ENCODE peak calls at places on chromosomes 2 and 18, in four cellular contexts. F is K562, V is A549, P is HepG2. O is an unnamed sample.

GRCh38 chr18:41932899-41933298 is 22.1 kb upstream of the PIK3C3 start:
- DNase-seq in F (no peak), V (no peak), P (no peak), O (no peak)

GRCh38 chr2:166653185-166653813 is 159.2 kb upstream of the SCN7A start:
- DNase-seq in F (no peak), V (no peak), P (peak; percentile 6), O (no peak)

GRCh38 chr2:112242384-112242783 is 12.5 kb downstream of the ZC3H8 start:
- DNase-seq in F (no peak), V (no peak), P (no peak), O (no peak)

GRCh38 chr2:135773917-135774316 is 32.3 kb downstream of the UBXN4 start:
- DNase-seq in F (no peak), V (no peak), P (no peak), O (no peak)

GRCh38 chr2:167140767-167141166 is 252.5 kb downstream of the XIRP2 start:
- DNase-seq in F (no peak), V (no peak), P (peak; percentile 62), O (no peak)

GRCh38 chr2:234269769-234270204 is 219.3 kb downstream of the SPP2 start:
- DNase-seq in F (no peak), V (no peak), P (no peak), O (no peak)

GRCh38 chr18:3885209-3885792 is 435.3 kb downstream of the TGIF1 start:
- DNase-seq in F (peak; percentile 25), V (peak; percentile 44), P (peak; percentile 27), O (no peak)

GRCh38 chr2:158006961-158007664 is 94.6 kb upstream of the UPP2 start:
- DNase-seq in F (peak; percentile 26), V (no peak), P (no peak), O (peak; percentile 32)

GRCh38 chr2:119062652-119063051 is 95.9 kb downstream of the C1QL2 start:
- DNase-seq in F (no peak), V (no peak), P (no peak), O (no peak)

GRCh38 chr2:29782087-29782486 is 139.3 kb downstream of the ALK start:
- DNase-seq in F (no peak), V (no peak), P (no peak), O (no peak)

GRCh38 chr18:42030586-42031182 is 75.7 kb downstream of the PIK3C3 start:
- DNase-seq in F (peak; percentile 11), V (peak; percentile 24), P (peak; percentile 16), O (peak; percentile 51)

GRCh38 chr2:68438455-68439303 is 28.4 kb downstream of the FBXO48 start:
- DNase-seq in F (no peak), V (no peak), P (no peak), O (no peak)

GRCh38 chr2:169909376-169909775 is 82.1 kb downstream of the UBR3 start:
- DNase-seq in F (no peak), V (no peak), P (no peak), O (no peak)

GRCh38 chr2:16655457-16655837 is 10.2 kb downstream of the CYRIA start:
- DNase-seq in F (no peak), V (no peak), P (no peak), O (no peak)

GRCh38 chr2:16656087-16656486 is 9.5 kb downstream of the CYRIA start:
- DNase-seq in F (no peak), V (no peak), P (no peak), O (no peak)

GRCh38 chr2:16654775-16655456 is 10.7 kb downstream of the CYRIA start:
- DNase-seq in F (no peak), V (no peak), P (no peak), O (no peak)

GRCh38 chr2:16658082-16658481 is 7.6 kb downstream of the CYRIA start:
- DNase-seq in F (no peak), V (no peak), P (no peak), O (no peak)

GRCh38 chr2:16656784-16657391 is 8.7 kb downstream of the CYRIA start:
- DNase-seq in F (no peak), V (no peak), P (no peak), O (no peak)
- TF ChIP-seq NR3C1 in F (no peak), V (no peak), P (no peak), O (no peak)

GRCh38 chr2:20236496-20236895 is 11.6 kb upstream of the SDC1 start:
- DNase-seq in F (no peak), V (no peak), P (no peak), O (no peak)

GRCh38 chr2:20232837-20233207 is 7.9 kb upstream of the SDC1 start:
- DNase-seq in F (no peak), V (no peak), P (no peak), O (no peak)

GRCh38 chr2:20231159-20231558 is 6.2 kb upstream of the SDC1 start:
- DNase-seq in F (no peak), V (no peak), P (no peak), O (no peak)

GRCh38 chr2:20231632-20232031 is 6.7 kb upstream of the SDC1 start:
- DNase-seq in F (no peak), V (peak; percentile 65), P (peak; percentile 46), O (peak; percentile 37)

DNA sequence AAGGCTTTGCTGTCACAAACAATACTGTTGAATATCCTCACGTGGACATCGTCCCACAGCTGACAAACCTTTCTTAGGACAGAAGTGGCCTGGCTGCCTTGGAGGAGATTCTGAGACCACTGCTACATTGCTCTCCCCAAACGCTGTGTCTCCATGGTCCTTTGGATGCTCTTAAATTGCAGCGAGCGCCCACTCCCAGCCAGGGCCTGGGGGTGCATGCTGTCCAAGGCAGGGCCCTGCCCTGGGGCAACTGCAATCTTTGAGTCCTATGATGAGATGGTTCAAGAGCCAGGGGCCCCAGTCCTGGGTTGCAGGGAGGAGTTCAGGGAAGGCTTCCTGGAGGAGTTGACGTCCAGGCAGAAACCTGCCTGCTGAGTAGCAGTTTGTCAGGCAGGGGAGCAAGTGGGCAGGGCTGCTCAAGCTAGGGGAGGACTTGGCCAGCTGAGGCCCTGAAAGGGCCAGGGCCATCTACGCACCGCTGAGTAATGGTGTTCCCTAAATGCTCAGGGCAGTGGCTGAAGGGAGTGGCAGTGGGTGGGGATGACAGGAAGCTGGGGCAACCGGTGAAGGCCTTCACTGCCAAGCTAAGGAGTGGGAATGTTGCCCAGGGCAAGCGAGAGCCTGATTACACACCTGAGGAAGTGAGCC is 10.8 kb upstream of the SDC1 start:
- DNase-seq in F (no peak), V (no peak), P (no peak), O (no peak)
- TF ChIP-seq ESRRA in F (no peak), V (no peak), P (no peak), O (no peak)

GRCh38 chr18:363327-364115 is 95.7 kb upstream of the THOC1 start:
- DNase-seq in F (no peak), V (no peak), P (no peak), O (no peak)

GRCh38 chr18:362914-363295 is 95.1 kb upstream of the THOC1 start:
- DNase-seq in F (no peak), V (no peak), P (peak; percentile 7), O (no peak)

GRCh38 chr18:360676-361075 is 92.8 kb upstream of the THOC1 start:
- DNase-seq in F (no peak), V (no peak), P (no peak), O (no peak)

GRCh38 chr18:361100-361732 is 93.4 kb upstream of the THOC1 start:
- DNase-seq in F (no peak), V (no peak), P (no peak), O (no peak)

DNA sequence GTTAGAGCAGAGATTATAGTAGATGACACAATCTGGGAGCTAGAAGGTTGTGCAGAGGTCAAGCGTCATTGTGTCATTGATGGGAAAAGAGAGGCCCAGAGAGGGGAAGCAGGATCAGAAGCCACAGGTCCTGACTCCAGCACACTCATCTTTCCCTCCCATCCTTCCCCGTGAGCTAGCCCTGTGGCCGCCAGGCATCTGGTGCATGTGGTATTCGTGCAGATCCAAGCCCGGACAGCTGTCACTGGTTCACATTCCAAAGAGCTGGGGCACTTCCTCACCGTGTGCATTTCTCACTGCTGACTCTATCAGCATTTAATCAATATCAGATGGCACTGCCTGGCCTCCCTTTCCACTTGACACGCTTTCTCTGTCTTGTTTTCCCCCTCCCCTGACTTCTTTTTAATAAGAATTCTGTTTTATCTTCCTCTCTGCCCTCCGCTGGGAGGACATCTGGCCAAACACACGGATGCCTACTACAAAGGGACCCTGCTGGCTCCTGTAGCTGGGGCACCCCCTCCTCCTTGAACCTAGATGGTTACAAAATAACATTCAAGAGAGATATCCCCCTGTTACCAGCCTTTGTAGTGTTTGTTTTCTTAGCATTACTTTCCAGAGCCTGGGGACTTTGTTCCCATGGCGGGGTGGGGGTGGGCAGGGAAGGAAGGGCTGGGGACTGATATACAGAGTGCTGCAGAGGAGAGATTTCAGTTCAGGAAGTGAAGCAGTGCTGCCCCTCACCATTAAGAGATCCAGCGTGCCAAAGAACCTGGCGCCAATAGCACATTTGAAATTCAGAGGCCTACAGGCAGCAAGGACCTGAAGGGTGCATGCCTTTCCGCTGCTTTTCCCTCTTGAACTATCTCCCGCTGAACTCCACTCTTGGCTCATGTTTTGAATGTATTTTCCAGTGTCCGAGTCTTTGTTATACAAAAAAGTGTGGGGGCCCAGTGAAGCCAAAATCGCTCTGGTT is 94.4 kb upstream of the THOC1 start:
- DNase-seq in F (no peak), V (no peak), P (peak; percentile 92), O (no peak)
- TF ChIP-seq NR3C1 in F (no peak), V (no peak), P (no peak), O (no peak)

GRCh38 chr2:60708630-60709320 is 47.3 kb upstream of the PAPOLG start:
- DNase-seq in F (no peak), V (no peak), P (no peak), O (no peak)

GRCh38 chr2:60706021-60706420 is 50.0 kb upstream of the PAPOLG start:
- DNase-seq in F (no peak), V (no peak), P (no peak), O (no peak)

GRCh38 chr2:60710707-60711106 is 45.4 kb upstream of the PAPOLG start:
- DNase-seq in F (peak; percentile 5), V (no peak), P (no peak), O (no peak)

DNA sequence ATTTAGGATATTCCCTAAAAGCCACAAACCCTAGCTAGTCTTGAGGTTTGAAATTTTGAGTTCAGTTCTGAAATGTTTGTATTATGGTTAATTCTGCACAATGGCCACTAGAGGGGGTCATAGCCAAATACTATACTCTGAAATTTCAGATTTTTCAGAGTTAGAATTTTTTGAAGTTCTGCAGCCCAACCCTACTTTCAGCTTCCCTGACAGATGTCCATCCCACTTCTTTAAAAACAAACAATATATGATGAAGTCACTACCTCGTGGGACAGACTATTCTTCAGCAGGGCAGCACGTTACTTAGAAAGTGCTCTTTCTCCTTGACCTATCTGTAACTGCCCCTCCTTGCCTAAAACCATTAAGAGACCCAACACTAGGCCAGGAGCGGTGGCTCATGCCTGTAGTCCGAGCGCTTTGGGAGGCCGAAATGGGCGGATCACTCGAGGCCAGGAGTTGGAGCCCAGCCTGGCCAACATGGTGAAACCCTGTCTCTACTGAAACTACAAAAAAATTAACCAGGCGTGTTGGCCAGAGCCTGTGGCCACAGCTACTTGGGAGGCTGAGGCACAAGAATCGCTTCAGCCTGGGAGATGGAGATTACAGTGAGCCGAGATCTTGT is 48.2 kb upstream of the PAPOLG start:
- DNase-seq in F (peak; percentile 48), V (peak; percentile 36), P (peak; percentile 49), O (peak; percentile 30)
- TF ChIP-seq ESRRA in F (no peak), V (no peak), P (no peak), O (no peak)

GRCh38 chr2:218370410-218371063 is 11.5 kb upstream of the SLC11A1 start:
- DNase-seq in F (no peak), V (no peak), P (peak; percentile 57), O (no peak)
- TF ChIP-seq NR3C1 in F (no peak), V (no peak), P (no peak), O (no peak)

O was measured in WTC11.